ENCODE peak calls at places on chromosomes 7 and 10, in six cellular contexts. One of them, this sample, is unnamed.

GRCh38 chr7:106415433-106415832 is 130.7 kb upstream of the NAMPT start:
- DNase-seq in IMR-90: peak; percentile 9
- DNase-seq in ovary: no peak
- DNase-seq in neural progenitor cell: no peak
- DNase-seq in lung: no peak
- DNase-seq in endodermal cell: no peak
- DNase-seq in this sample: no peak

GRCh38 chr7:74175270-74175803 is 1.2 kb downstream of the EIF4H start:
- DNase-seq in IMR-90: no peak
- DNase-seq in ovary: no peak
- DNase-seq in neural progenitor cell: peak; percentile 12
- DNase-seq in lung: no peak
- DNase-seq in endodermal cell: no peak
- DNase-seq in this sample: no peak

GRCh38 chr7:116403265-116403664 is 96.3 kb upstream of the CAV2 start:
- DNase-seq in IMR-90: peak; percentile 46
- DNase-seq in ovary: no peak
- DNase-seq in neural progenitor cell: no peak
- DNase-seq in lung: no peak
- DNase-seq in endodermal cell: no peak
- DNase-seq in this sample: no peak

GRCh38 chr7:25093268-25093802 is 31.7 kb downstream of the CYCS start:
- DNase-seq in IMR-90: peak; percentile 70
- DNase-seq in ovary: peak; percentile 74
- DNase-seq in neural progenitor cell: peak; percentile 77
- DNase-seq in lung: peak; percentile 80
- DNase-seq in endodermal cell: peak; percentile 96
- DNase-seq in this sample: no peak

GRCh38 chr7:79292834-79293233 is 160.6 kb downstream of the MAGI2 start:
- DNase-seq in IMR-90: no peak
- DNase-seq in ovary: no peak
- DNase-seq in neural progenitor cell: no peak
- DNase-seq in lung: no peak
- DNase-seq in endodermal cell: no peak
- DNase-seq in this sample: no peak

GRCh38 chr10:79237801-79238520 is 109.3 kb upstream of the PPIF start:
- DNase-seq in IMR-90: no peak
- DNase-seq in ovary: no peak
- DNase-seq in neural progenitor cell: no peak
- DNase-seq in lung: no peak
- DNase-seq in endodermal cell: no peak
- DNase-seq in this sample: peak; percentile 68

GRCh38 chr7:152891160-152891621 is 131.6 kb downstream of the ACTR3B start:
- DNase-seq in IMR-90: no peak
- DNase-seq in ovary: no peak
- DNase-seq in neural progenitor cell: no peak
- DNase-seq in lung: no peak
- DNase-seq in endodermal cell: no peak
- DNase-seq in this sample: no peak

GRCh38 chr7:92704858-92705257 is 114.7 kb upstream of the FAM133B start:
- DNase-seq in IMR-90: no peak
- DNase-seq in ovary: no peak
- DNase-seq in neural progenitor cell: no peak
- DNase-seq in lung: no peak
- DNase-seq in endodermal cell: no peak
- DNase-seq in this sample: no peak

GRCh38 chr10:10520391-10521385 is 497.0 kb upstream of the CELF2 start:
- DNase-seq in IMR-90: peak; percentile 48
- DNase-seq in ovary: no peak
- DNase-seq in neural progenitor cell: peak; percentile 8
- DNase-seq in lung: no peak
- DNase-seq in endodermal cell: no peak
- DNase-seq in this sample: no peak

GRCh38 chr10:132105302-132105995 is 39.7 kb downstream of the JAKMIP3 start:
- DNase-seq in IMR-90: no peak
- DNase-seq in ovary: no peak
- DNase-seq in neural progenitor cell: no peak
- DNase-seq in lung: peak; percentile 5
- DNase-seq in endodermal cell: peak; percentile 20
- DNase-seq in this sample: no peak

GRCh38 chr10:62017141-62017870 is 115.8 kb downstream of the ARID5B start:
- DNase-seq in IMR-90: no peak
- DNase-seq in ovary: no peak
- DNase-seq in neural progenitor cell: no peak
- DNase-seq in lung: no peak
- DNase-seq in endodermal cell: no peak
- DNase-seq in this sample: no peak

GRCh38 chr10:62016477-62017140 is 115.1 kb downstream of the ARID5B start:
- DNase-seq in IMR-90: peak; percentile 42
- DNase-seq in ovary: no peak
- DNase-seq in neural progenitor cell: no peak
- DNase-seq in lung: no peak
- DNase-seq in endodermal cell: no peak
- DNase-seq in this sample: no peak

GRCh38 chr10:62014510-62014909 is 113.0 kb downstream of the ARID5B start:
- DNase-seq in IMR-90: no peak
- DNase-seq in ovary: no peak
- DNase-seq in neural progenitor cell: no peak
- DNase-seq in lung: no peak
- DNase-seq in endodermal cell: no peak
- DNase-seq in this sample: no peak

GRCh38 chr10:62018141-62018911 is 116.8 kb downstream of the ARID5B start:
- DNase-seq in IMR-90: no peak
- DNase-seq in ovary: no peak
- DNase-seq in neural progenitor cell: no peak
- DNase-seq in lung: no peak
- DNase-seq in endodermal cell: no peak
- DNase-seq in this sample: no peak

DNA sequence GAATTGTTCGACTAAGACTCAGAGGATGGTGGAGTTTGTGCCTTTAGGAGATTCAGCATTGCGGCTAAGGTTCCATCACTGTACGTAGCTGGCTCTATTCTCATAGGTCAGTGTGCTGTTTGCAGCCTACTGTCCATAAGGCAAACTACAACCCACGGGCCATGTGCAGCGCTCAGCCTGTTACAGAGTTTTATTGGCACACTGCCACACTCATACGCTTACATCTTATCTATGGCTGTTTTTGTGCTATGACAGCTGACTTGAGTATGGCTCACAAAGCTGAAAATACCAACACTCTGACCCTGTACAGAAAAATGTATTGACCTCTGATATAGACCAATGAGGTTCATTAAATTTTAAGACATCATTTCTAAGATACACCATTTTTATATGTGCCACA is 114.5 kb downstream of the ARID5B start:
- DNase-seq in IMR-90: peak; percentile 55
- DNase-seq in ovary: no peak
- DNase-seq in neural progenitor cell: no peak
- DNase-seq in lung: no peak
- DNase-seq in endodermal cell: no peak
- DNase-seq in this sample: no peak
- H3K4me1 ChIP-seq in IMR-90: peaks cover 27% of the 10 kb centered on the region
- H3K4me1 ChIP-seq in ovary: peaks cover 7% of the 10 kb centered on the region
- H3K4me1 ChIP-seq in neural progenitor cell: peaks cover 28% of the 10 kb centered on the region
- H3K4me1 ChIP-seq in lung: peaks cover 4% of the 10 kb centered on the region
- H3K4me1 ChIP-seq in endodermal cell: peaks cover 15% of the 10 kb centered on the region
- H3K4me1 ChIP-seq in this sample: peaks cover 27% of the 10 kb centered on the region

GRCh38 chr7:1410992-1411391 is 48.3 kb downstream of the MICALL2 start:
- DNase-seq in IMR-90: no peak
- DNase-seq in ovary: no peak
- DNase-seq in neural progenitor cell: no peak
- DNase-seq in lung: no peak
- DNase-seq in endodermal cell: no peak
- DNase-seq in this sample: no peak

GRCh38 chr7:1415389-1415990 is 43.8 kb downstream of the MICALL2 start:
- DNase-seq in IMR-90: no peak
- DNase-seq in ovary: no peak
- DNase-seq in neural progenitor cell: no peak
- DNase-seq in lung: no peak
- DNase-seq in endodermal cell: no peak
- DNase-seq in this sample: no peak

GRCh38 chr7:1413936-1414639 is 45.2 kb downstream of the MICALL2 start:
- DNase-seq in IMR-90: no peak
- DNase-seq in ovary: no peak
- DNase-seq in neural progenitor cell: no peak
- DNase-seq in lung: no peak
- DNase-seq in endodermal cell: no peak
- DNase-seq in this sample: no peak

GRCh38 chr7:1411414-1411813 is 47.9 kb downstream of the MICALL2 start:
- DNase-seq in IMR-90: no peak
- DNase-seq in ovary: no peak
- DNase-seq in neural progenitor cell: no peak
- DNase-seq in lung: no peak
- DNase-seq in endodermal cell: no peak
- DNase-seq in this sample: no peak

GRCh38 chr7:1412322-1413261 is 46.7 kb downstream of the MICALL2 start:
- DNase-seq in IMR-90: peak; percentile 71
- DNase-seq in ovary: peak; percentile 52
- DNase-seq in neural progenitor cell: peak; percentile 97
- DNase-seq in lung: peak; percentile 81
- DNase-seq in endodermal cell: peak; percentile 98
- DNase-seq in this sample: peak; percentile 51
- H3K27me3 ChIP-seq in IMR-90: peaks cover 35% of the 10 kb centered on the region
- H3K27me3 ChIP-seq in ovary: no peaks in the 10 kb centered on the region
- H3K27me3 ChIP-seq in neural progenitor cell: peaks cover 83% of the 10 kb centered on the region
- H3K27me3 ChIP-seq in lung: peaks cover 3% of the 10 kb centered on the region
- H3K27me3 ChIP-seq in endodermal cell: peaks cover 25% of the 10 kb centered on the region
- H3K27me3 ChIP-seq in this sample: peaks cover 19% of the 10 kb centered on the region

GRCh38 chr10:18455086-18455884 is 196.1 kb downstream of the NSUN6 start:
- DNase-seq in IMR-90: peak; percentile 19
- DNase-seq in ovary: no peak
- DNase-seq in neural progenitor cell: no peak
- DNase-seq in lung: no peak
- DNase-seq in endodermal cell: no peak
- DNase-seq in this sample: peak; percentile 1

GRCh38 chr10:18460061-18460460 is 191.3 kb downstream of the NSUN6 start:
- DNase-seq in IMR-90: no peak
- DNase-seq in ovary: no peak
- DNase-seq in neural progenitor cell: no peak
- DNase-seq in lung: no peak
- DNase-seq in endodermal cell: no peak
- DNase-seq in this sample: no peak

DNA sequence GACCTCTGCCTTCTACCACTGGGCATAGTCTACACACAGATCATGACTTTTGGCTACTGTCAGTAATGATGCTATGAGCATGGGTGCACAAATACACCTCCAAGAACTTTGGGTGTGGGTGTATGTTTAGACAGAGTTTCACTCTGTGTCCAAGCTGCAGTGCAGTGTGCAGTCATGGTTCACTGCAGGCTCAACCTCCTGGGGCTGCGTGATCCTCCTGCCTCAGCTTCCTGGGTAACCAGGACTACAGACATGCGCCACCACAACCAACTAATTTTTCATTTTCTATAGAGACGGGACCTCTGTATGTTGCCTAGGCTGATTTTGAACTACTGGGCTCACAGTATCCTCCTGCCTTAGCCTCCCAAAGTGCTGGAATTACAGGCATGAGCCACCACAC is 194.4 kb downstream of the NSUN6 start:
- DNase-seq in IMR-90: no peak
- DNase-seq in ovary: no peak
- DNase-seq in neural progenitor cell: no peak
- DNase-seq in lung: no peak
- DNase-seq in endodermal cell: no peak
- DNase-seq in this sample: no peak
- H3K4me1 ChIP-seq in IMR-90: peaks cover 2% of the 10 kb centered on the region
- H3K4me1 ChIP-seq in ovary: no peaks in the 10 kb centered on the region
- H3K4me1 ChIP-seq in neural progenitor cell: no peaks in the 10 kb centered on the region
- H3K4me1 ChIP-seq in lung: peaks cover 1% of the 10 kb centered on the region
- H3K4me1 ChIP-seq in endodermal cell: no peaks in the 10 kb centered on the region
- H3K4me1 ChIP-seq in this sample: no peaks in the 10 kb centered on the region

GRCh38 chr7:27375958-27376357 is 133.4 kb downstream of the EVX1 start:
- DNase-seq in IMR-90: no peak
- DNase-seq in ovary: no peak
- DNase-seq in neural progenitor cell: peak; percentile 25
- DNase-seq in lung: no peak
- DNase-seq in endodermal cell: peak; percentile 75
- DNase-seq in this sample: no peak
- H3K27me3 ChIP-seq in IMR-90: peaks cover 21% of the 10 kb centered on the region
- H3K27me3 ChIP-seq in ovary: no peaks in the 10 kb centered on the region
- H3K27me3 ChIP-seq in neural progenitor cell: no peaks in the 10 kb centered on the region
- H3K27me3 ChIP-seq in lung: no peaks in the 10 kb centered on the region
- H3K27me3 ChIP-seq in endodermal cell: no peaks in the 10 kb centered on the region
- H3K27me3 ChIP-seq in this sample: peaks cover 56% of the 10 kb centered on the region

DNA sequence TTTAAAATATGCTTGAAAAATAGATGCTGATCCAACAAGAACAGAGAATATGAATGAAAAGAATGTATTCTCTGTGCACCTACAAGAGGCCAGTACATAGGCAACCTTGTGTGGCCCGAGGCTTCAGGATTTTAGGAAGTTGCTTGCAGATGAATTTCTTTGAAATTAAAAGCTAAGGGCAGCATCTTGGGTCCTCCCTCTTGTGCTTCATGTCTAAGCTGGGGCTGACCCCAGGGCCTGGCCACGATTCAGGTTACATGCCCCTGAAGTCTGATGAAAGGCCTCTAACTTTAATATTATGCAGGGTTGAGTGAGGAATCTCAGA is 138.9 kb downstream of the BMPER start:
- DNase-seq in IMR-90: no peak
- DNase-seq in ovary: no peak
- DNase-seq in neural progenitor cell: no peak
- DNase-seq in lung: no peak
- DNase-seq in endodermal cell: no peak
- DNase-seq in this sample: no peak
- H3K4me1 ChIP-seq in IMR-90: peaks cover 10% of the 10 kb centered on the region
- H3K4me1 ChIP-seq in ovary: peaks cover 2% of the 10 kb centered on the region
- H3K4me1 ChIP-seq in neural progenitor cell: no peaks in the 10 kb centered on the region
- H3K4me1 ChIP-seq in lung: peaks cover 3% of the 10 kb centered on the region
- H3K4me1 ChIP-seq in endodermal cell: no peaks in the 10 kb centered on the region
- H3K4me1 ChIP-seq in this sample: no peaks in the 10 kb centered on the region

GRCh38 chr7:117446220-117446815 is 19.0 kb upstream of the ASZ1 start:
- DNase-seq in IMR-90: no peak
- DNase-seq in ovary: no peak
- DNase-seq in neural progenitor cell: no peak
- DNase-seq in lung: no peak
- DNase-seq in endodermal cell: no peak
- DNase-seq in this sample: no peak
- H3K27me3 ChIP-seq in IMR-90: no peaks in the 10 kb centered on the region
- H3K27me3 ChIP-seq in ovary: no peaks in the 10 kb centered on the region
- H3K27me3 ChIP-seq in neural progenitor cell: no peaks in the 10 kb centered on the region
- H3K27me3 ChIP-seq in lung: no peaks in the 10 kb centered on the region
- H3K27me3 ChIP-seq in endodermal cell: no peaks in the 10 kb centered on the region
- H3K27me3 ChIP-seq in this sample: no peaks in the 10 kb centered on the region

GRCh38 chr7:55032069-55032699 is 13.4 kb downstream of the EGFR start:
- DNase-seq in IMR-90: no peak
- DNase-seq in ovary: no peak
- DNase-seq in neural progenitor cell: no peak
- DNase-seq in lung: no peak
- DNase-seq in endodermal cell: no peak
- DNase-seq in this sample: no peak

GRCh38 chr7:55028011-55028410 is 9.2 kb downstream of the EGFR start:
- DNase-seq in IMR-90: peak; percentile 71
- DNase-seq in ovary: no peak
- DNase-seq in neural progenitor cell: no peak
- DNase-seq in lung: no peak
- DNase-seq in endodermal cell: no peak
- DNase-seq in this sample: peak; percentile 14

GRCh38 chr7:55033241-55033846 is 14.5 kb downstream of the EGFR start:
- DNase-seq in IMR-90: no peak
- DNase-seq in ovary: no peak
- DNase-seq in neural progenitor cell: no peak
- DNase-seq in lung: no peak
- DNase-seq in endodermal cell: no peak
- DNase-seq in this sample: no peak

GRCh38 chr7:55031075-55031474 is 12.3 kb downstream of the EGFR start:
- DNase-seq in IMR-90: no peak
- DNase-seq in ovary: no peak
- DNase-seq in neural progenitor cell: no peak
- DNase-seq in lung: no peak
- DNase-seq in endodermal cell: no peak
- DNase-seq in this sample: no peak

GRCh38 chr7:55030314-55030713 is 11.5 kb downstream of the EGFR start:
- DNase-seq in IMR-90: peak; percentile 83
- DNase-seq in ovary: no peak
- DNase-seq in neural progenitor cell: no peak
- DNase-seq in lung: no peak
- DNase-seq in endodermal cell: no peak
- DNase-seq in this sample: peak; percentile 0
- H3K4me1 ChIP-seq in IMR-90: peaks cover 34% of the 10 kb centered on the region
- H3K4me1 ChIP-seq in ovary: peaks cover 35% of the 10 kb centered on the region
- H3K4me1 ChIP-seq in neural progenitor cell: no peaks in the 10 kb centered on the region
- H3K4me1 ChIP-seq in lung: peaks cover 13% of the 10 kb centered on the region
- H3K4me1 ChIP-seq in endodermal cell: no peaks in the 10 kb centered on the region
- H3K4me1 ChIP-seq in this sample: peaks cover 38% of the 10 kb centered on the region

This sample was measured in foreskin keratinocyte.